ENCODE peak calls at places on chromosome 10, in eight cellular contexts. R is suprapubic skin, U is sigmoid colon, M is GM12892, X is heart left ventricle, K is uterus, G is stomach, T is GM12891. S is an unnamed sample.

GRCh38 chr10:35607475-35608316 is 2.6 kb downstream of the GJD4 start:
- DNase-seq in R (no peak), U (no peak), M (no peak), X (no peak), K (no peak), G (no peak), T (peak), S (no peak)

GRCh38 chr10:60662917-60663614 is 115.2 kb upstream of the CDK1 start:
- DNase-seq in R (no peak), U (no peak), M (no peak), X (no peak), K (no peak), G (no peak), T (no peak), S (no peak)

GRCh38 chr10:3803884-3804741 is 19.1 kb upstream of the KLF6 start:
- DNase-seq in R (no peak), U (no peak), M (no peak), X (no peak), K (no peak), G (no peak), T (no peak), S (no peak)

GRCh38 chr10:78899996-78900714 is 168.6 kb upstream of the ZMIZ1 start:
- DNase-seq in R (no peak), U (peak), M (no peak), X (peak), K (peak), G (no peak), T (no peak), S (no peak)

GRCh38 chr10:48656241-48656921 is 28.3 kb upstream of the WDFY4 start:
- DNase-seq in R (peak), U (peak), M (peak), X (peak), K (peak), G (peak), T (peak), S (peak)

GRCh38 chr10:93654201-93654600 is 41.9 kb downstream of the PDE6C start:
- DNase-seq in R (no peak), U (no peak), M (no peak), X (no peak), K (no peak), G (no peak), T (no peak), S (no peak)

GRCh38 chr10:88926484-88927249 is 25.9 kb downstream of the ACTA2 start:
- DNase-seq in R (no peak), U (no peak), M (no peak), X (no peak), K (no peak), G (no peak), T (no peak), S (no peak)

GRCh38 chr10:132389631-132390454 is 7.2 kb upstream of the PWWP2B start:
- DNase-seq in R (peak), U (peak), M (no peak), X (no peak), K (peak), G (no peak), T (no peak), S (peak)

GRCh38 chr10:21517134-21517982 is 8.1 kb downstream of the SKIDA1 start:
- DNase-seq in R (peak), U (peak), M (no peak), X (peak), K (peak), G (peak), T (no peak), S (no peak)

GRCh38 chr10:72753760-72754231 is 61.9 kb downstream of the MCU start:
- DNase-seq in R (no peak), U (no peak), M (no peak), X (no peak), K (no peak), G (no peak), T (no peak), S (no peak)

GRCh38 chr10:8617792-8618191 is 563.3 kb downstream of the GATA3 start:
- DNase-seq in R (no peak), U (no peak), M (no peak), X (no peak), K (no peak), G (no peak), T (no peak), S (no peak)

GRCh38 chr10:64376169-64376568 is 855.0 kb downstream of the REEP3 start:
- DNase-seq in R (no peak), U (no peak), M (no peak), X (no peak), K (no peak), G (no peak), T (no peak), S (no peak)

GRCh38 chr10:48470115-48470892 is 134.6 kb downstream of the ARHGAP22 start:
- DNase-seq in R (peak), U (no peak), M (no peak), X (no peak), K (no peak), G (peak), T (no peak), S (no peak)

GRCh38 chr10:12067336-12067735 is 1.4 kb upstream of the DHTKD1 start:
- DNase-seq in R (no peak), U (no peak), M (no peak), X (no peak), K (no peak), G (no peak), T (no peak), S (no peak)

GRCh38 chr10:117653170-117653515 is 110.6 kb downstream of the EMX2 start:
- DNase-seq in R (no peak), U (no peak), M (peak), X (no peak), K (no peak), G (no peak), T (peak), S (no peak)

GRCh38 chr10:71618598-71618997 is 101.0 kb downstream of the C10orf105 start:
- DNase-seq in R (no peak), U (no peak), M (no peak), X (no peak), K (no peak), G (no peak), T (no peak), S (no peak)

GRCh38 chr10:12376211-12376610 is 26.9 kb downstream of the CAMK1D start:
- DNase-seq in R (no peak), U (no peak), M (no peak), X (no peak), K (no peak), G (no peak), T (no peak), S (no peak)

GRCh38 chr10:48470893-48471805 is 133.7 kb downstream of the ARHGAP22 start:
- DNase-seq in R (peak), U (peak), M (no peak), X (no peak), K (no peak), G (peak), T (no peak), S (no peak)

GRCh38 chr10:122879339-122880273 is at the start of gene FAM24B:
- DNase-seq in R (peak), U (peak), M (peak), X (peak), K (peak), G (peak), T (peak), S (peak)

GRCh38 chr10:70603439-70603778 is 868 bp upstream of the PRF1 start:
- DNase-seq in R (no peak), U (no peak), M (no peak), X (no peak), K (no peak), G (no peak), T (no peak), S (no peak)

GRCh38 chr10:119737827-119738226 is 12.0 kb downstream of the INPP5F start:
- DNase-seq in R (no peak), U (no peak), M (no peak), X (no peak), K (no peak), G (no peak), T (no peak), S (peak)

GRCh38 chr10:58842860-58843376 is 330.2 kb downstream of the BICC1 start:
- DNase-seq in R (no peak), U (no peak), M (no peak), X (no peak), K (no peak), G (no peak), T (no peak), S (no peak)

GRCh38 chr10:4766449-4766848 is 59.6 kb upstream of the AKR1E2 start:
- DNase-seq in R (no peak), U (no peak), M (no peak), X (no peak), K (no peak), G (no peak), T (no peak), S (no peak)

GRCh38 chr10:126110434-126110833 is 214.1 kb downstream of the FANK1 start:
- DNase-seq in R (no peak), U (no peak), M (no peak), X (no peak), K (no peak), G (no peak), T (no peak), S (no peak)

GRCh38 chr10:121593267-121593666 is 5.0 kb downstream of the FGFR2 start:
- DNase-seq in R (no peak), U (peak), M (no peak), X (no peak), K (no peak), G (no peak), T (no peak), S (no peak)
- TF ChIP-seq POLR2A in R (no peak), U (no peak), M (no peak), X (no peak), K (no peak), G (no peak), T (no peak), S (no peak)

DNA sequence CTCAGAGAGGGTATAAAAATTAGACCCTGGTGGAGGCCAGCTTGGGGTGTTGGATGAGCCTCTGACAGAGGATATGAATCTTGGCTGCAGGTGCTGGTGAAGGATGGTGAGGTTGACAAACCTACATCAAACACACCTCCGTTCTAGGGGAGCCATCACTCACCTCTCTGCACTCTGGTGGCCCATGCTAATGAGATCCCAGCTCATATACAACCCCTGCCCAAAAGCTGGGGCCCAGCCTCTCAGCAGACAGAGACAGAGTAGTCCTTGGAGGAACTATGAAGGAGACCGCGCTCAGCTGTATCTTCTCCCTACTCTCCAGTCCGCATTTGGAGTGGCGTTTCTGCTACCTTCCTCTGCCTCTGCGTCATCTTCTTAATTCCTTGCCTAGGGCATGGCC is 83.1 kb upstream of the SORCS3 start:
- DNase-seq in R (no peak), U (peak), M (no peak), X (no peak), K (no peak), G (no peak), T (no peak), S (no peak)
- TF ChIP-seq POLR2A in R (no peak), U (no peak), M (no peak), X (no peak), K (no peak), G (no peak), T (no peak), S (no peak)

DNA sequence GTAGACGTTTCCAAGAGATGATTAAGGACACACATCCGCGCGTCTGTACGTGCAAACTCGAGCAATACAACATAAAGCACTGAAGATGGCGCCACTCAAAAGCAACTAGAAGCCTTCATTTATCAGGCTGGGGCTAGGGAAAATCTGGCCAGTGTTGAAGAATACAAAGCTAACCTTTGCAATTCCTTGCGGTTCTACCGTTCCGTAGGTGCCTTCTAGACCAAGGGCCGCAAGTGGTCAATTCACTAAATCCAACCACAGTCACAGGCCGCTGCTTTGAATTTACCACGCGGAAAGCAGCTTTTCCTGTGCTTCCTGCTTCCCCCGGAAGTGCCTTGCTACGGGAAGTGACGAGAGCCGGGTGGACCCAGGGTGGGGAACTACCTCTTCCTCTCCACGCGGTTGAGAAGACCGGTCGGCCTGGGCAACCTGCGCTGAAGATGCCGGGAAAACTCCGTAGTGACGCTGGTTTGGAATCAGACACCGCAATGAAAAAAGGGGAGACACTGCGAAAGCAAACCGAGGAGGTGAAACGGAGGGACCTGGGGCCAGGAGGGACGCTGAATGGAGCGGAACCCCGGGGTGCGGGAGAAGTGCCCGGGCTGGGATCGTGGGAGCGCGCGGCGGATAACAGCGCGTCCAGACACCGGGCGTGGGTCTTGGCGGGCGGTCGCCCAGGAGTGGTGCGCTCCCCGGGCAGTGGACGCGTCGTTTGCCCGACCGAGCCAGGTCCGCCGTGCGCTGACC is at the start of gene DDX21:
- DNase-seq in R (peak), U (peak), M (peak), X (peak), K (peak), G (peak), T (peak), S (peak)
- TF ChIP-seq POLR2A in R (peak), U (peak), M (peak), X (no peak), K (peak), G (no peak), T (peak), S (peak)

GRCh38 chr10:84328303-84329093 is at the start of gene CCSER2:
- DNase-seq in R (peak), U (peak), M (peak), X (peak), K (peak), G (peak), T (peak), S (peak)
- TF ChIP-seq POLR2A in R (peak), U (peak), M (peak), X (peak), K (peak), G (no peak), T (peak), S (peak)

DNA sequence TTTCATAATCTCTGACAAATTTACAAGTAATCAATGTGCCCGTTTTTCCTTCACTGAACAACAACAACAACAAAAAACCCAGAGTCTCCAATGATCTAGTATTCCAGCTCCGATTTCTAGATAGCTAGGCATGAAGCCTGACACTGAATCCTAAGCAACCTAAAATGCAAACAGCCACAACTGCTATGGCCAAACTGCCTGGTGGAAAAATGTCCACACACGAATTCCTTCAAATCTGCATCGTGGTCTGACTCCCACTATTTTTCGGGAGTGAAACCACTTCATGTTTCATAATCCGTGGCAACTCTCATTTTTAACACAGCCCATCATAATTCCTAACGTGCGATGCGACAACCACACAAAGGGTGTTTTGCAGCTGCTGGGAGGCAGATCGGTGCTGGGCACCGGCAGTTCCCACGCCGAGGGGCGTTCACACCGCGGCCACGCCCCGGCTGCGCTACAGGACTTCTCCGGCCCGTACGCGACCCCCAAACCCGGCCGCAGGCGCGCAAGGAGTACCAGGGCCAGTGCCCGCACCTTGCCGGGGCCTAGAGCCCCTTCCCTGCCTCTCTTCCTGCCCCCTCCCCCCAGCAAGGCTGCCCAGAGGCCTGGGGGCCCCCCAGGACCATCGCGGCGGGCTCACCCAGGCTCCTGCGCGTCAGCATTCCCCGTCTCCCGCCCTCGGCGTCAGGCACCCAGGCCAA is 814 bp downstream of the RUFY2 start:
- DNase-seq in R (no peak), U (no peak), M (peak), X (peak), K (peak), G (peak), T (peak), S (peak)
- TF ChIP-seq POLR2A in R (no peak), U (no peak), M (no peak), X (no peak), K (no peak), G (no peak), T (no peak), S (no peak)

GRCh38 chr10:75596930-75597629 is 165.7 kb downstream of the LRMDA start:
- DNase-seq in R (no peak), U (no peak), M (no peak), X (no peak), K (no peak), G (no peak), T (no peak), S (no peak)

GRCh38 chr10:75592014-75592842 is 160.8 kb downstream of the LRMDA start:
- DNase-seq in R (no peak), U (no peak), M (no peak), X (no peak), K (peak), G (no peak), T (no peak), S (no peak)

GRCh38 chr10:75589895-75590654 is 158.7 kb downstream of the LRMDA start:
- DNase-seq in R (no peak), U (no peak), M (no peak), X (no peak), K (no peak), G (no peak), T (no peak), S (no peak)

GRCh38 chr10:75592888-75593643 is 161.6 kb downstream of the LRMDA start:
- DNase-seq in R (no peak), U (no peak), M (no peak), X (peak), K (peak), G (no peak), T (no peak), S (no peak)

DNA sequence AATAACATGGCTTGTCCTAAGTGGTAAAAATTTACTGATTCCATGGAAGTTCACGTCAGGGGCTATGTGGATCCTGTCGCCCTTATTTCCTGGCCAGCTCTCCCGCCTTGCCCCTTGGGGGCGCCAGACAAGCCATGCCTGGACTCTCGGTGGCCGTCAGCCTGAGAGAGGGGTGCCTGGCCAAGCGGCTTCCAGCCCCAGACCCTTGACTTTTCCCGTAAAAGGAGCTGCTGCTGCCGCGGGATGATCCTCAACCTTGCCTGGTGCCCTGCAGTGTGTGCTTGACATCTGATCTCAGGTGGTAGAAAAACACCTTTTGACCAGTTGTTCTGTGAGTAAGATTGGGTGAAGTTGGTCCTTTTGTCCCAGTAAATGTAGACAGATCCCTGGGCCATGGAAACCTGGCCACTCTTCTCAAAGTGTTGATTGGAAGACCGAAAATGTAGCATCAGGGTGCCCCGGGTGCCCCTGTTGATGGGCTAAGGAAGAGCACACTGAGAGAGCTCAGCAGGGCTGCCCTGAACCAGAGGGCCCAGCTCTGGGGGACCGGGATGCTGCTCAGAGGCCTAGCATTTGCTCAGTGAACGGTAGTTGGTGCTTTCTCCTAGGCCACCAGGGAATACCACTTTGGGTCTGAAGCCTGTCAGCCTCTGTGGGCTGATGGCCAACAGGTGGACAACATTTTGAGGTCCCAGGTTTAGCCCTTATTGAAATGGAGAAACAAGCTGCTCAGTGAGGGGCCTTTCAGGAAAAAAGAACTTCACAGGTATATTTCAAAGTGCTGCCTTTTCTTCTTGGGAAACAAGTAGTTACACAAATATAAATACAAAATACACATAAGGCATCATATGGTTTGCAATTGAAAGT is 162.5 kb downstream of the LRMDA start:
- DNase-seq in R (no peak), U (no peak), M (no peak), X (no peak), K (no peak), G (no peak), T (no peak), S (no peak)
- TF ChIP-seq POLR2A in R (no peak), U (no peak), M (no peak), X (no peak), K (no peak), G (no peak), T (no peak), S (no peak)

GRCh38 chr10:32413513-32413912 is 32.4 kb upstream of the CCDC7 start:
- DNase-seq in R (no peak), U (no peak), M (no peak), X (no peak), K (no peak), G (no peak), T (no peak), S (no peak)
- TF ChIP-seq POLR2A in R (no peak), U (no peak), M (no peak), X (no peak), K (no peak), G (no peak), T (no peak), S (no peak)

DNA sequence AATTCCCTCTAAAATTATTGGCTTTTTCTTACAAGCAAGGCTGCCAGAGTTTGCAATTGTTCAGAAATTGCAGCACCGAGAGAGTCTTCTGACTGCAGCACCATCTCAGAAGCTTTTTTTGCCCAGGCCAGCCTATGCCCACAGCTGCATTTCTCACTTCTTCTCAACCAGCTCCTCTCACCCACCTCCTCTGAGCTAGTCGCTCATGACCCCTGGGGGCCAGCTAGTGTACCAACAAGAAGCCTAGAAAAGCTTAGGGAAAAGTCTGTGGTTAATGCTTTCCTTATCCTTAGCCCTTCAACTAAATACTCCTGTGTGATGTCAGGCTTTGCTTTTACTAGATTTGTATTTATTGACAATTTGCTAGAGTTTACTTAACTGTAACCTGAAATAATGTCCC is 264.9 kb downstream of the HTR7 start:
- DNase-seq in R (no peak), U (no peak), M (no peak), X (peak), K (no peak), G (no peak), T (peak), S (no peak)
- TF ChIP-seq POLR2A in R (no peak), U (no peak), M (no peak), X (no peak), K (no peak), G (no peak), T (no peak), S (no peak)

GRCh38 chr10:100986952-100987684 is at the start of the genes MRPL43 and TWNK:
- DNase-seq in R (peak), U (peak), M (peak), X (peak), K (peak), G (peak), T (peak), S (peak)
- TF ChIP-seq POLR2A in R (no peak), U (peak), M (peak), X (no peak), K (peak), G (no peak), T (peak), S (peak)

GRCh38 chr10:27242951-27243551 is 2.5 kb upstream of the ACBD5 start:
- DNase-seq in R (no peak), U (no peak), M (no peak), X (peak), K (peak), G (peak), T (no peak), S (peak)
- TF ChIP-seq POLR2A in R (no peak), U (no peak), M (peak), X (no peak), K (no peak), G (no peak), T (peak), S (peak)

S was measured in transverse colon.